ENCODE peak calls at places on chromosomes 1 and 21, in eight cellular contexts. Q is cardiac muscle cell, C is OCI-LY7, Y is heart left ventricle, A is neural progenitor cell, D is lung, J is cardiac fibroblast, W is GM10248. G is an unnamed sample.

GRCh38 chr1:198633675-198634121 is 5.1 kb upstream of the PTPRC start:
- DNase-seq in A (no peak), J (no peak), W (no peak), D (no peak), C (no peak), Q (no peak), Y (no peak), G (no peak)

GRCh38 chr21:40765771-40766170 is 81.2 kb downstream of the DSCAM start:
- DNase-seq in W (no peak), J (no peak), A (no peak), Q (peak; percentile 38), Y (no peak), C (no peak), D (no peak), G (no peak)

GRCh38 chr1:115275216-115275615 is 62.8 kb downstream of the NGF start:
- DNase-seq in W (no peak), Y (no peak), D (no peak), J (peak; percentile 22), A (peak; percentile 35), Q (peak; percentile 25), C (peak; percentile 55), G (no peak)

GRCh38 chr1:207797229-207797973 is 45.5 kb downstream of the CD46 start:
- DNase-seq in D (peak; percentile 85), A (peak; percentile 73), Q (peak; percentile 75), W (peak; percentile 68), Y (no peak), C (peak; percentile 78), J (peak; percentile 88), G (peak; percentile 84)

GRCh38 chr1:150268706-150269403 is at the start of gene APH1A:
- DNase-seq in D (peak; percentile 98), W (peak; percentile 97), C (peak; percentile 96), A (peak; percentile 98), Q (peak; percentile 98), J (peak; percentile 98), Y (peak; percentile 98), G (peak; percentile 96)

GRCh38 chr1:201503397-201504176 is 3.3 kb downstream of the CSRP1 start:
- DNase-seq in W (no peak), A (peak; percentile 37), Y (peak; percentile 54), D (no peak), Q (peak; percentile 87), J (peak; percentile 98), C (no peak), G (peak; percentile 97)

GRCh38 chr1:209302777-209303642 is 280.5 kb upstream of the CAMK1G start:
- DNase-seq in D (no peak), W (no peak), J (no peak), Y (no peak), Q (no peak), C (no peak), A (no peak), G (no peak)

GRCh38 chr1:6800728-6801127 is 15.5 kb downstream of the CAMTA1 start:
- DNase-seq in Q (no peak), D (no peak), C (no peak), A (no peak), Y (no peak), J (peak; percentile 67), W (no peak), G (peak; percentile 54)

GRCh38 chr1:42698081-42698813 is 16.0 kb downstream of the YBX1 start:
- DNase-seq in C (no peak), A (no peak), J (no peak), Y (no peak), Q (no peak), W (no peak), D (no peak), G (no peak)

DNA sequence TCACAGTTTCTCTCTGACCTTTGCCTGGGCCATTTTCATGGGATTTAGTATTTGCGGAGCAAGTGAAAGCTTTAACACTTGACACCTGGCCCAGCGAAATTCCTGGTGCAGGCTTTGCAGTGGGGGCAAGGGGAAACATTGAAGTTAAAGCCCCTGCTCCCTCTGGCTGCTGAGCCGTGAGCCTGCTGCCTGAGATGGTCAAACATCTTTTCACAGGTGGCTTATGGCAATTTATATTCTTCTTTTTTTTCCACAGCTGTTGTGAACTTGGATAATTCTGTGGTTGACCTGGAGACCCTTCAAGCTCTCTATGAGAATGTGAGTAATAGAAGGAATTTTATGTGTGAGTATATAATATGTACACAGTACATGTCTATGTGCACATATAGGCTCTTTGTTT is 202.9 kb downstream of the FMN2 start:
- DNase-seq in J (no peak), Y (no peak), D (no peak), A (peak; percentile 49), Q (peak; percentile 34), C (no peak), W (no peak), G (no peak)
- TF ChIP-seq CTCF in J (peak; percentile 7), Y (no peak), D (no peak), A (no peak), Q (no peak), C (no peak), W (no peak), G (no peak)

DNA sequence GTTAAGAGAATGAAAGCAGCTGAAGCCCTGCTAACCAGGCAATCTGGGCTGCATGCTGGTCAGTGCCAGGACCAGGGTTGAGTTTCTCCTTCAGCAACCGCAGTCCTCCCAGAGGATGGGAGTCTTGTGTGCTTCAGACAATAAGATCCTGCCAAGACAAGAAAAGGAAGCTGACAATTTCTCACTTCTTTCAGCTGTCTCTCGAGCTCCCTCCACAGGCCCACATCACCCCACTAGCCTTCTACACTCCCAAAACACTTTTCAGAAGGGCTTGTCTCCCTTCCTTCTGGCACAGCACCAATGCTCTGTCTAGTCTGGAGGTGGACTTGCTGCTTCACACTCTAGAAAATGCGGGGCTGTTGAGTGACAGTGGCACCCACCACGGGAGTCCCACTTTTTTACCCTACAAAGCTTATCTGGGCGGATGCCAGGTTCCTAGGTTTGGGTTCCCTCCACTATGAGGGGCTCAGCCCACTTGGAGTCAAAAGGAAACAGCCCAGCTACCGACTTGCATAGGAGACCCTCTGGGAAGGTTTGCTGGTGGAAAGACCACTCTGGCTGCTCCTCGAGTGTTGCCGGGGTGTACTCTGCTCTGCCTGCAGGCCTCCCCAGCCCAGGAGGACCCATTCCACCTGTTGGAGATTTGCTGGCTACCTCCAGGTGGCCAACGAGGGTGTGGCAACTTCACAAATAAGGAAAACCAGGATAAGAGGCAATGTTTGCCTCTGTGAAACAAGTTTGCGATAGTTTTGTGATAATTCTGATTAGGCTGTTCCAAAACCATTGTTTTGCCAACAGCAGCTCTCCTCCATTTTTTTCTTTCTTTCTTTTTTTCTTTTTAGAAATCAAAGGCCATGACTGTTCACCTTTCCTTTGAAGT is 68.9 kb downstream of the TENT5C start:
- DNase-seq in D (no peak), W (peak; percentile 75), C (peak; percentile 87), Q (no peak), J (peak; percentile 76), Y (no peak), A (no peak), G (peak; percentile 38)
- TF ChIP-seq CTCF in D (no peak), W (peak; percentile 74), C (peak; percentile 92), Q (peak; percentile 68), J (peak; percentile 48), Y (no peak), A (peak; percentile 11), G (peak; percentile 33)

DNA sequence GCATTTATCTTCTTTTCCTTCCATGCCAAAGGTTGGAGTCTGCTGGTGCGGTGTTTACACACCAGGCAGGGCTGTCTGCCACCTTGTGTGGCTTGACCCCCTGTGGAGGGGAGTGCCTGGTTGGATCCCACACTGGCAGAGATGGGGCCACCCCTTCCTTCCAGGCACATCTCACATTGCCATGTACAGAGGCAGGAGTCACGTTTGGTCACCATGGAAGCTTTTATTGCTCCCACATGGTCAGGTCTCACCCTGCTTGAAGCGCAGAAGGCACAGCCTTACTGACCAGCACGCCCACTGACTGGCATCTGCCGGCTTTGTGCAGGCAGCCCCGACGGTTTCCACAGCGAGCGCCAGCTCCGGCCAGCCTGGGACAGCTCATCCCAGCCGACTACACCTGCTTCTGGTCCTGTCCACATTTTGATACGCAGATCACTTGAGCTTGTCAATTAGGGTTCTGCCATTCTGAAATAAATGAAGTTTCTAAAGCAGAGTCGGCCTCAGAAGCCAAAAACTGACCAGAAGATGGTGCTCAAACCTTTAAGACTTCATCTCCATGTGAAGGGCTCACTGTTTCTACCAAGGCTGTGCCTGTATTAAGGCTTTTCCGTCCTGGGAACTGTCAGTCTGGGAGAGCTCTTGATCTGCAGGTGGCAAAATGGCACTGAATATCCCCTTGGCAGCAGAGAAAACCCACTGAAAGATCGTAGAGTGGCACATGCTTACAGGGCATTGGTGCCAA is 35.6 kb upstream of the EPHA8 start:
- DNase-seq in C (no peak), W (no peak), Y (no peak), A (peak; percentile 64), Q (peak; percentile 44), D (no peak), J (peak; percentile 18), G (no peak)
- TF ChIP-seq CTCF in C (peak; percentile 28), W (no peak), Y (no peak), A (peak; percentile 62), Q (no peak), D (no peak), J (no peak), G (peak; percentile 20)

DNA sequence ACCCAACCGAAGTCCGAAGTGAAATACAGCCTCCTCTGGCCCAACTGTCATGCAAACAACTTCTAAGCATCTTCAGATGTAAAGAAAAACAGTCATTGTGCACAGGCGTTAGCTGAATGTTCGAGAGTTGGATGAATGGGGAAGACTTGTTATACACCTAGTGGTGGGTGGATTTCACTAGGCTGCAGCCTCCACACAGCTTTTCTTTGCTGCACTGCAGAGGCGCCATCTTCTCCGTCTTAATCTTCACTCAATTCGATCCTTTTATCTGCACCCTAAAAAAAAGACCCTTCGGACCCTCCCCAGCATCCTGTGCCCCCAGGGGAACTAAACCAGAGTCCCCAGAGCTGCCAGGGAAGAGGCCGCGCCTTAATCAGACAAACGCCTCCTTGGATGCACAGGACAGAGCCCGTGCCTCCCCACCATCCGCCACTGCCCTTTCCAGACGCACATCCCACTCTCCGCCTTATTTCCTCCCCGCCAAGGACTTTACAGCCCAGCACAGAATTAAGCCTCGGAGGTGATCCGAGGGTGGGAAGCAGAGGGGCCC is 1.4 kb downstream of the APP start:
- DNase-seq in A (peak; percentile 73), D (peak; percentile 39), Q (peak; percentile 69), Y (peak; percentile 39), C (no peak), J (peak; percentile 79), W (peak; percentile 57), G (peak; percentile 72)
- TF ChIP-seq CTCF in A (peak; percentile 41), D (no peak), Q (peak; percentile 50), Y (no peak), C (no peak), J (peak; percentile 48), W (peak; percentile 31), G (peak; percentile 62)

DNA sequence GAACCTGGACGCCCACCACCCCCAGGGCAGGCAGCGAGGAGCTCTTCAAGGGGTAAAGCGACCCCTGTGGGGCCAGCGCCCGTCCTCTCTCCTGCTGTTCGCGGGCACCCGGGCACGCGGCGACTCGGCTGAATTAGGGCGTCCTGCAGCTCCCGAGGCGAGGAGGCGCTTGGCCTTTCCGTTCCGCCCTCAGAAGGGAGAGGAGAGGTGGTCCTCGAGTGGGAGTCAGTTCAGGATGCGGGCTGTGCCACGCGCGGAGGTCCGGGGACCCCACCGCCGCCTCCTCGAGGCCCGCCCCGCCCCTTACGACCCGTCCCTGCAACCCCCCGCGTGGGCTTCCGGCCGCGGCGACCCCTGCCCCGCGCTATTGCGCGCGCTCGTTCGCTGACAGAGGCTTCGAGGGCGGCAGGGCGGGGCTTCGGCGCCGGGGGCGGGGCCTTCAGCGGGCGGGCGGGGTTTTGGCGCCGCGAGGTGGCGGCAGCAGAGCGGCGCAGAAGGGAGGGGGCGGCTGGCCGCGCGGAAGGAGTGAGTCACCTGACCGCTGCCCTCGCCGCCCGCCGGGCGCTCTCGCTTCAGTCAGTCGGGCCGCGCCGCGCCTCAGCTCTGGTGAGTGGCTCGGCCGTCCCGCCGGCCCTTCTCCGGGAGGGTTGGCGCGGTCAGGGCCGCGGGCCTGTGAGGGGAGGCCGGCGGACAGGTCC is at the start of gene BACH1:
- DNase-seq in D (peak; percentile 88), C (peak; percentile 90), Q (peak; percentile 97), Y (peak; percentile 91), J (peak; percentile 95), A (peak; percentile 98), W (peak; percentile 93), G (peak; percentile 90)
- TF ChIP-seq CTCF in D (peak; percentile 17), C (peak; percentile 32), Q (peak; percentile 14), Y (peak; percentile 40), J (no peak), A (peak; percentile 49), W (peak; percentile 48), G (no peak)